ENCODE peak calls at places on chromosomes 16 and 17, in four cellular contexts. Z, Q, N and S are unnamed samples.

GRCh38 chr16:76500006-76500405 is 222.8 kb downstream of the CNTNAP4 start:
- DNase-seq in Z (no peak), Q (no peak), N (no peak), S (no peak)

GRCh38 chr16:22123146-22123545 is 30.8 kb downstream of the VWA3A start:
- DNase-seq in N (no peak), Q (no peak), Z (no peak), S (no peak)

GRCh38 chr16:48997946-48998345 is 283.7 kb downstream of the CBLN1 start:
- DNase-seq in Z (no peak), N (no peak), Q (no peak), S (no peak)

GRCh38 chr16:67141391-67141790 is 9.4 kb downstream of the B3GNT9 start:
- DNase-seq in Q (no peak), Z (no peak), N (no peak), S (no peak)

GRCh38 chr17:43662432-43663141 is 865 bp upstream of the MEOX1 start:
- DNase-seq in Q (no peak), N (no peak), Z (no peak), S (no peak)

GRCh38 chr16:55821210-55821609 is 11.7 kb downstream of the CES1 start:
- DNase-seq in N (no peak), Z (no peak), Q (no peak), S (no peak)

GRCh38 chr17:74599531-74599939 is 7.5 kb upstream of the CD300LD start:
- DNase-seq in Z (no peak), Q (no peak), N (no peak), S (no peak)

GRCh38 chr16:85512716-85513115 is 100.4 kb upstream of the GSE1 start:
- DNase-seq in Z (no peak), Q (no peak), N (no peak), S (no peak)

GRCh38 chr16:8581923-8582580 is 8.3 kb downstream of the TMEM114 start:
- DNase-seq in Z (no peak), Q (peak), N (no peak), S (no peak)